ENCODE peak calls at places on chromosomes 6 and 20, in ten cellular contexts. F is HepG2, A is GM23338, B is stomach, V is HCT116, L is vagina, T is spleen, H is sigmoid colon, D is suprapubic skin, K is GM12878. O is an unnamed sample.
A peak's percentile ranks its signal among the peaks of the same experiment; 100 is the strongest.

GRCh38 chr6:149910721-149911151 is 12.2 kb downstream of the RAET1G start:
- DNase-seq in F (no peak), A (no peak), B (no peak), V (no peak), L (peak; percentile 37), T (peak; percentile 31), H (no peak), D (no peak), K (no peak), O (no peak)

GRCh38 chr20:45174434-45175364 is at the start of gene PI3:
- DNase-seq in F (peak; percentile 38), A (no peak), B (peak; percentile 70), V (no peak), L (no peak), T (no peak), H (no peak), D (no peak), K (no peak), O (peak; percentile 32)

GRCh38 chr6:18177566-18177965 is 22.3 kb downstream of the KDM1B start:
- DNase-seq in F (no peak), A (no peak), B (no peak), V (no peak), L (no peak), T (no peak), H (no peak), D (no peak), K (no peak), O (no peak)

GRCh38 chr6:16337280-16337975 is 99.0 kb downstream of the GMPR start:
- DNase-seq in F (no peak), A (peak; percentile 40), B (peak; percentile 70), V (no peak), L (no peak), T (peak; percentile 83), H (peak; percentile 96), D (peak; percentile 96), K (no peak), O (peak; percentile 79)

GRCh38 chr6:34897708-34898107 is 8.7 kb downstream of the ANKS1A start:
- DNase-seq in F (no peak), A (no peak), B (no peak), V (no peak), L (no peak), T (no peak), H (no peak), D (no peak), K (no peak), O (no peak)

GRCh38 chr6:146916435-146917015 is 287.7 kb upstream of the STXBP5 start:
- DNase-seq in F (no peak), A (no peak), B (no peak), V (no peak), L (no peak), T (no peak), H (no peak), D (no peak), K (no peak), O (no peak)

GRCh38 chr6:153129873-153130514 is 1.1 kb downstream of the RGS17 start:
- DNase-seq in F (no peak), A (peak; percentile 38), B (no peak), V (no peak), L (no peak), T (peak; percentile 72), H (no peak), D (no peak), K (no peak), O (no peak)

GRCh38 chr6:14596410-14596809 is 478.8 kb downstream of the CD83 start:
- DNase-seq in F (no peak), A (no peak), B (peak; percentile 28), V (peak; percentile 3), L (no peak), T (no peak), H (peak; percentile 68), D (no peak), K (no peak), O (no peak)

GRCh38 chr6:26230336-26230735 is 134.7 kb upstream of the BTN3A2 start:
- DNase-seq in F (no peak), A (no peak), B (no peak), V (no peak), L (no peak), T (no peak), H (no peak), D (no peak), K (no peak), O (no peak)

GRCh38 chr6:139369568-139370046 is 4.8 kb downstream of the CITED2 start:
- DNase-seq in F (peak; percentile 48), A (peak; percentile 74), B (no peak), V (no peak), L (no peak), T (no peak), H (no peak), D (no peak), K (no peak), O (no peak)

GRCh38 chr6:128327890-128328289 is 192.5 kb downstream of the PTPRK start:
- DNase-seq in F (peak; percentile 37), A (peak; percentile 83), B (no peak), V (peak; percentile 3), L (no peak), T (no peak), H (no peak), D (no peak), K (no peak), O (no peak)

GRCh38 chr20:58004900-58005299 is 223.6 kb downstream of the ANKRD60 start:
- DNase-seq in F (no peak), A (no peak), B (no peak), V (no peak), L (no peak), T (peak; percentile 31), H (no peak), D (peak; percentile 65), K (no peak), O (no peak)

GRCh38 chr6:84263557-84263956 is 36.1 kb upstream of the CEP162 start:
- DNase-seq in F (peak; percentile 63), A (peak; percentile 53), B (no peak), V (no peak), L (no peak), T (no peak), H (no peak), D (no peak), K (no peak), O (no peak)

GRCh38 chr6:3239110-3239830 is 11.8 kb upstream of the TUBB2B start:
- DNase-seq in F (no peak), A (peak; percentile 68), B (no peak), V (peak; percentile 49), L (no peak), T (no peak), H (no peak), D (no peak), K (no peak), O (no peak)

GRCh38 chr6:155248021-155249001 is 15.5 kb upstream of the CLDN20 start:
- DNase-seq in F (peak; percentile 43), A (peak; percentile 83), B (peak; percentile 42), V (peak; percentile 21), L (no peak), T (no peak), H (peak; percentile 84), D (no peak), K (peak; percentile 36), O (no peak)

GRCh38 chr20:24166127-24166389 is 177.5 kb upstream of the GGTLC1 start:
- DNase-seq in F (no peak), A (peak; percentile 45), B (no peak), V (no peak), L (no peak), T (no peak), H (no peak), D (no peak), K (no peak), O (no peak)

GRCh38 chr20:59121714-59122376 is 41.8 kb upstream of the ZNF831 start:
- DNase-seq in F (no peak), A (peak; percentile 88), B (no peak), V (no peak), L (no peak), T (no peak), H (no peak), D (no peak), K (no peak), O (no peak)

GRCh38 chr6:33427585-33428218 is 7.8 kb downstream of the SYNGAP1 start:
- DNase-seq in F (no peak), A (peak; percentile 47), B (peak; percentile 67), V (no peak), L (no peak), T (peak; percentile 93), H (peak; percentile 85), D (no peak), K (no peak), O (no peak)
- H3K4me1 ChIP-seq in F (peaks cover 58% of the 10 kb centered on the region), A (peaks cover 54% of the 10 kb centered on the region), B (peaks cover 38% of the 10 kb centered on the region), V (peaks cover 74% of the 10 kb centered on the region), L (peaks cover 68% of the 10 kb centered on the region), T (peaks cover 82% of the 10 kb centered on the region), H (no peaks in the 10 kb centered on the region), D (peaks cover 67% of the 10 kb centered on the region), K (peaks cover 54% of the 10 kb centered on the region), O (peaks cover 4% of the 10 kb centered on the region)

GRCh38 chr6:1062786-1063545 is 248.9 kb upstream of the FOXQ1 start:
- DNase-seq in F (peak; percentile 35), A (peak; percentile 67), B (no peak), V (no peak), L (no peak), T (no peak), H (no peak), D (no peak), K (no peak), O (no peak)
- TF ChIP-seq CTCF in F (peak; percentile 60), A (peak; percentile 71), B (no peak), V (no peak), L (no peak), T (no peak), H (no peak), D (no peak), K (peak; percentile 16), O (no peak)

GRCh38 chr20:17960927-17961599 is 7.5 kb downstream of the SNX5 start:
- DNase-seq in F (peak; percentile 91), A (no peak), B (no peak), V (no peak), L (no peak), T (no peak), H (peak; percentile 84), D (no peak), K (no peak), O (no peak)
- TF ChIP-seq POLR2AphosphoS5 in F (peak; percentile 65), A (no peak), B (peak; percentile 9), V (no peak), L (no peak), T (no peak), H (peak; percentile 71), D (no peak), K (peak; percentile 48), O (no peak)

GRCh38 chr6:108578166-108578565 is 17.4 kb downstream of the FOXO3 start:
- DNase-seq in F (no peak), A (no peak), B (no peak), V (no peak), L (no peak), T (no peak), H (no peak), D (no peak), K (no peak), O (no peak)

GRCh38 chr6:108575905-108576494 is 15.3 kb downstream of the FOXO3 start:
- DNase-seq in F (no peak), A (no peak), B (no peak), V (no peak), L (no peak), T (no peak), H (no peak), D (no peak), K (no peak), O (no peak)

GRCh38 chr6:108574457-108575149 is 13.9 kb downstream of the FOXO3 start:
- DNase-seq in F (no peak), A (no peak), B (no peak), V (no peak), L (no peak), T (no peak), H (no peak), D (no peak), K (no peak), O (no peak)

GRCh38 chr6:108578595-108579038 is 17.9 kb downstream of the FOXO3 start:
- DNase-seq in F (no peak), A (no peak), B (no peak), V (no peak), L (no peak), T (no peak), H (no peak), D (no peak), K (no peak), O (no peak)

GRCh38 chr6:108576724-108577123 is 16.0 kb downstream of the FOXO3 start:
- DNase-seq in F (no peak), A (no peak), B (no peak), V (no peak), L (no peak), T (no peak), H (no peak), D (no peak), K (no peak), O (no peak)
- H3K4me1 ChIP-seq in F (peaks cover 47% of the 10 kb centered on the region), A (peaks cover 6% of the 10 kb centered on the region), B (peaks cover 58% of the 10 kb centered on the region), V (peaks cover 15% of the 10 kb centered on the region), L (peaks cover 97% of the 10 kb centered on the region), T (peaks cover 99% of the 10 kb centered on the region), H (no peaks in the 10 kb centered on the region), D (peaks cover 67% of the 10 kb centered on the region), K (no peaks in the 10 kb centered on the region), O (no peaks in the 10 kb centered on the region)

O was measured in breast epithelium.